ENCODE peak calls at places on chromosomes 1 and 21, in six cellular contexts. T is IMR-90, R is uterus, P is right lobe of liver, O is heart left ventricle, C is ovary. S is an unnamed sample.

GRCh38 chr1:222790115-222790514 is 24.7 kb upstream of the DISP1 start:
- DNase-seq in C (no peak), R (no peak), T (no peak), O (no peak), P (no peak), S (no peak)

GRCh38 chr1:14552246-14552970 is 46.1 kb upstream of the KAZN start:
- DNase-seq in P (no peak), R (no peak), C (no peak), T (no peak), O (no peak), S (no peak)

GRCh38 chr1:157203166-157203565 is 65.0 kb upstream of the ETV3 start:
- DNase-seq in T (no peak), R (no peak), O (no peak), P (no peak), C (no peak), S (no peak)

GRCh38 chr1:29249170-29249691 is 12.9 kb downstream of the PTPRU start:
- DNase-seq in P (no peak), R (no peak), O (no peak), C (no peak), T (peak), S (no peak)

GRCh38 chr21:33948096-33948950 is 32.7 kb upstream of the ATP5PO start:
- DNase-seq in C (no peak), O (no peak), P (no peak), R (peak), T (peak), S (peak)

GRCh38 chr1:83704350-83704749 is 294.6 kb downstream of the TTLL7 start:
- DNase-seq in R (no peak), O (no peak), T (no peak), C (no peak), P (no peak), S (no peak)

GRCh38 chr1:94236630-94237290 is 624 bp downstream of the ARHGAP29 start:
- DNase-seq in T (peak), O (peak), R (peak), C (no peak), P (peak), S (peak)

GRCh38 chr1:205524794-205525101 is 20.3 kb downstream of the CDK18 start:
- DNase-seq in P (no peak), O (no peak), C (no peak), R (no peak), T (no peak), S (no peak)

GRCh38 chr21:35426897-35427296 is 377.8 kb upstream of the RUNX1 start:
- DNase-seq in C (no peak), P (no peak), O (no peak), R (no peak), T (no peak), S (no peak)
- TF ChIP-seq POLR2A in C (no peak), P (no peak), O (no peak), R (no peak), T (no peak), S (no peak)

GRCh38 chr1:112737573-112737972 is 22.4 kb upstream of the PPM1J start:
- DNase-seq in C (no peak), P (no peak), T (no peak), R (no peak), O (no peak), S (no peak)
- TF ChIP-seq CTCF in C (no peak), P (no peak), T (no peak), R (no peak), O (no peak), S (no peak)

GRCh38 chr1:67429528-67430357 is 459 bp downstream of the SERBP1 start:
- DNase-seq in T (no peak), O (peak), R (peak), C (peak), P (peak), S (peak)
- TF ChIP-seq POLR2A in T (no peak), O (no peak), R (no peak), C (no peak), P (no peak), S (peak)

GRCh38 chr1:159835862-159836518 is 9.3 kb downstream of the SLAMF8 start:
- DNase-seq in O (no peak), P (no peak), C (no peak), R (no peak), T (no peak), S (no peak)
- TF ChIP-seq CTCF in O (no peak), P (no peak), C (no peak), R (peak), T (peak), S (no peak)

DNA sequence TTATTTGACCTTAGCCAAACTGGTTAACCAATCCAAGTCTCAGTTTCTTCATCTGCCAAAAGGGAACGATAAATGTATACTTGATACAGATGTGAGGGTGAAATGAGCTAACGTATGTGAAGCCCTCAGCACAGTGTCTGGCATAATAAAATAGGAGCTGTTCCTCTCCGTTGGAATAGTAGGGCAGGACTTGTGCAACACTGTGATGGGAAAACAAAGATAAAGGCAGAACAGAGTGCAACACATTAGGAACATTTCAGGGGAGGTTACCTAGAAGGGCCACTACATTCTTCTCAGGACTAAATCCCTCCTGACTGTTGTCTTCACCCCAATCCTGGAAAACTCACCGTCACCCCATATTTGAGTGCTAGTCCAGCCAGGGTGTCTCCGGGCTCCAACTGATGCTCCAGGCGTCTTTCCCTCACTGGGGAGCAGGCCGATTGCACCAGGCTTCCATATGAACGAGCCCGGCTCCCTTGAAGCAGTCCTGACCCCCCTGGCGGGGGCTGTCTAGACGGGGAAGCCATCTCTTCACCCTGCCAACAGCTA is 896 bp downstream of the LYSMD1 start:
- DNase-seq in O (no peak), P (no peak), T (peak), R (no peak), C (peak), S (no peak)
- TF ChIP-seq POLR2A in O (no peak), P (peak), T (no peak), R (no peak), C (peak), S (no peak)

GRCh38 chr1:31152181-31152768 is 86.8 kb upstream of the PUM1 start:
- DNase-seq in O (no peak), C (no peak), P (no peak), R (no peak), T (peak), S (no peak)
- TF ChIP-seq CTCF in O (no peak), C (no peak), P (no peak), R (no peak), T (no peak), S (no peak)

GRCh38 chr1:156129687-156130577 is 15.4 kb downstream of the LMNA start:
- DNase-seq in P (no peak), R (peak), O (peak), C (peak), T (peak), S (peak)
- TF ChIP-seq POLR2A in P (peak), R (no peak), O (no peak), C (peak), T (peak), S (no peak)

S was measured in sigmoid colon.